ENCODE peak calls at places on chromosomes 16 and 17, in four cellular contexts. T is colonic mucosa; X is OCI-LY7; V is CD8-positive, alpha-beta T cell. Y is an unnamed sample.

GRCh38 chr16:23030001-23030400 is 119.3 kb downstream of the USP31 start:
- DNase-seq in T (no peak), X (no peak), V (no peak), Y (no peak)

GRCh38 chr16:22652463-22652845 is 141.8 kb downstream of the NPIPB5 start:
- DNase-seq in X (no peak), T (no peak), V (no peak), Y (no peak)

GRCh38 chr17:29665480-29665807 is 42.7 kb upstream of the CORO6 start:
- DNase-seq in X (no peak), V (no peak), T (no peak), Y (no peak)

GRCh38 chr17:77746391-77746790 is 212.1 kb upstream of the TNRC6C start:
- DNase-seq in V (no peak), X (no peak), T (no peak), Y (no peak)

GRCh38 chr17:76444518-76445311 is 8.2 kb downstream of the UBE2O start:
- DNase-seq in V (no peak), T (no peak), X (no peak), Y (no peak)

GRCh38 chr17:45857977-45858708 is 13.5 kb downstream of the SPPL2C start:
- DNase-seq in X (no peak), T (no peak), V (no peak), Y (no peak)

GRCh38 chr17:19317359-19318095 is 45.0 kb downstream of the B9D1 start:
- DNase-seq in V (no peak), T (peak; percentile 82), X (peak; percentile 91), Y (no peak)

GRCh38 chr17:40074175-40074512 is 11.4 kb downstream of the THRA start:
- DNase-seq in X (no peak), T (no peak), V (no peak), Y (no peak)

GRCh38 chr16:56389554-56389953 is 35.8 kb downstream of the AMFR start:
- DNase-seq in X (no peak), T (no peak), V (no peak), Y (no peak)

GRCh38 chr16:80735846-80736245 is 68.6 kb downstream of the CDYL2 start:
- DNase-seq in T (no peak), X (no peak), V (no peak), Y (no peak)

GRCh38 chr17:76735586-76736348 is 1.4 kb downstream of the SRSF2 start:
- DNase-seq in T (no peak), V (no peak), X (peak; percentile 52), Y (no peak)

GRCh38 chr16:79997257-79997656 is 396.7 kb upstream of the MAF start:
- DNase-seq in X (peak; percentile 10), V (no peak), T (no peak), Y (no peak)

GRCh38 chr16:53999841-54000240 is 286.7 kb downstream of the IRX3 start:
- DNase-seq in V (no peak), X (no peak), T (no peak), Y (no peak)

GRCh38 chr17:68594552-68594951 is 6.6 kb downstream of the FAM20A start:
- DNase-seq in T (no peak), X (no peak), V (no peak), Y (no peak)

GRCh38 chr17:43020789-43021738 is 1.1 kb downstream of the VAT1 start:
- DNase-seq in T (peak; percentile 69), X (peak; percentile 58), V (peak; percentile 37), Y (peak; percentile 43)

GRCh38 chr17:62717589-62718342 is 90.3 kb downstream of the MRC2 start:
- DNase-seq in T (no peak), V (no peak), X (no peak), Y (no peak)

GRCh38 chr17:39235555-39236221 is 9.9 kb upstream of the STAC2 start:
- DNase-seq in X (peak; percentile 86), T (peak; percentile 45), V (peak; percentile 53), Y (peak; percentile 14)

GRCh38 chr16:24463196-24463945 is 76.0 kb upstream of the RBBP6 start:
- DNase-seq in X (no peak), V (no peak), T (no peak), Y (no peak)

GRCh38 chr17:21149626-21150025 is 22.9 kb downstream of the DHRS7B start:
- DNase-seq in T (no peak), X (no peak), V (no peak), Y (no peak)

GRCh38 chr16:57477531-57478202 is 8.6 kb downstream of the DOK4 start:
- DNase-seq in T (no peak), V (no peak), X (no peak), Y (no peak)

DNA sequence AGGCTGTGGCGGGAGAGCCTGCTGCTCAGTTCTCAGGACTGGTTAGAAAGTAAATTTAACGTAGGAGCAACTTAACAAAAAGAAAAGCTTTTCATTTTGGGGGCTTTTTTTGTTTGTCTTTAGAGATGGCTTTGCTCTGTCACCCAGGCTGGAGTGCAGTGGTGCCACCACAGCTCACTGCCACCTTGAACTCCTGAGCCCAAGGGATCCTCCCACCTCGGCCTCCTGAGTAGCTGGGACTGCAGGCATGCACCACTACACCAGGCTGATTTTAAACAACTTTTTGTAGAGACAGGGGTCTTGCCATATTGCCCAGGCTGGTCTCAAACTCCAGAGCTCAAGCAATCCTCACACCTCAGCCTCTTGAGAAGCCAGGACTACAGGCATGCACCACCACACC is 205.0 kb downstream of the RPTOR start:
- DNase-seq in X (no peak), T (no peak), V (no peak), Y (no peak)
- H3K4me1 ChIP-seq in X (peaks cover under 1% of the 10 kb centered on the region), T (no peaks in the 10 kb centered on the region), V (peaks cover 42% of the 10 kb centered on the region), Y (peaks cover 21% of the 10 kb centered on the region)

DNA sequence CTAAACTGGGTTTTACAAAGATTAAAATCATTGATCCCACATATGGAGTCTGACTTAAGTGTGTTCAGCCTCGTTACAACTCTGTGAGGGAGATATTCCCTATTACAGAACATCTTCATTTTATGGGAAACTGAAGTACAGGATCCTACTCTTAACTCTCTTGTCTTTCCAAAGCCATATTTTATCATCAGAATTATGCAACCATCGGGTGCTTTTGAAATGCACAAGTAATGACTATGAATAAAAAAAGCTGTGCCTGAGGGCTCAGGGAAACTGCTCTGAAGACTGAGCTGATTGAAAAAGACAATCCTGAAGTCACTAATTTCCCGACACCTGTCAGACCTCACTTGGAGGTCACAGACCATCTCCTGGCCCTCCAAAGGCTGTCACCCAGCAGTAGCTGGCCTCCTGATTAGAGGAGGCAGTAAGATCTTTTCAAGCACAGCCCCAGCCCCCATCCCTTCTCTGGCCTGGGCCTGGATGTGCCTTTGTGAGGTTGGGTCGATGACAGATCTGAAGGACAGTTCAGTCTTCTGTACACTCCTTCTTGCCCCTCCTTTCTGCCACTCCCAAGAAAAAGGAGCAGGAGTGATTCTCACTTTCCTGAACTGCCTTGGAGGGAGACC is 5.6 kb downstream of the AKAP1 start:
- DNase-seq in V (no peak), X (no peak), T (no peak), Y (no peak)
- H3K4me1 ChIP-seq in V (peaks cover 8% of the 10 kb centered on the region), X (peaks cover 49% of the 10 kb centered on the region), T (peaks cover 15% of the 10 kb centered on the region), Y (peaks cover 10% of the 10 kb centered on the region)

GRCh38 chr16:88872650-88873331 is 6.3 kb upstream of the PABPN1L start:
- DNase-seq in X (no peak), V (no peak), T (no peak), Y (no peak)
- H3K4me1 ChIP-seq in X (no peaks in the 10 kb centered on the region), V (no peaks in the 10 kb centered on the region), T (no peaks in the 10 kb centered on the region), Y (no peaks in the 10 kb centered on the region)

DNA sequence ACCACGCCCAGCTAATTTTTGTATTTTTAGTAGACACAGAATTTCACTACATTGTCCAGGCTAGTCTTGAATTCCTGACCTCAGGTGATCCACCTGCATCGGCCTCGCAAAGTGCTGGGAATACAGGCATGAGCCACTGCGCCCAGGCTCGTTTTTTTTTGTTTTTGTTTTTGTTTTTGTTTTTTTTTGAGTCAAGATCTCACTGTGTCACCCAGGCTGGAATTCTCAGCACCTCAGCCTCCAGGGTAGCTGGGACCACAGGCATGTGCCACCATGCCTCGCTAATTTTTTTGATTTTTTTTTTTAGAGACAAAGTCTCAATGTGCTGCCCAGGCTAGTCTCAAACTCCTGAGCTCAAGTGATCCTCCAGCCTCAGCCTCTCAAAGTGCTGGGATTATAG is 17.5 kb upstream of the CMTM4 start:
- DNase-seq in V (no peak), T (no peak), X (no peak), Y (no peak)
- H3K4me1 ChIP-seq in V (no peaks in the 10 kb centered on the region), T (no peaks in the 10 kb centered on the region), X (no peaks in the 10 kb centered on the region), Y (no peaks in the 10 kb centered on the region)

GRCh38 chr16:87610026-87610425 is 7.7 kb downstream of the JPH3 start:
- DNase-seq in V (no peak), T (no peak), X (no peak), Y (no peak)
- H3K4me1 ChIP-seq in V (no peaks in the 10 kb centered on the region), T (no peaks in the 10 kb centered on the region), X (no peaks in the 10 kb centered on the region), Y (no peaks in the 10 kb centered on the region)

Y was measured in CD8-positive, alpha-beta memory T cell.